ENCODE peak calls at places on chromosomes 6 and 20, in nine cellular contexts. One of them, this sample, is unnamed.

GRCh38 chr20:8424010-8424409 is 291.9 kb downstream of the PLCB1 start:
- DNase-seq in neural crest cell: no peak
- DNase-seq in heart right ventricle: no peak
- DNase-seq in GM13977: no peak
- DNase-seq in lower lobe of right lung: no peak
- DNase-seq in fibroblast of pulmonary artery: peak
- DNase-seq in nephron progenitor cell: no peak
- DNase-seq in Peyer's patch: no peak
- DNase-seq in endothelial cell of umbilical vein: no peak
- DNase-seq in this sample: no peak

GRCh38 chr20:24619212-24619611 is 149.8 kb downstream of the SYNDIG1 start:
- DNase-seq in Peyer's patch: no peak
- DNase-seq in fibroblast of pulmonary artery: no peak
- DNase-seq in lower lobe of right lung: no peak
- DNase-seq in heart right ventricle: no peak
- DNase-seq in GM13977: no peak
- DNase-seq in endothelial cell of umbilical vein: no peak
- DNase-seq in neural crest cell: no peak
- DNase-seq in nephron progenitor cell: no peak
- DNase-seq in this sample: no peak

GRCh38 chr6:45419574-45420082 is 41.9 kb upstream of the SUPT3H start:
- DNase-seq in heart right ventricle: peak
- DNase-seq in Peyer's patch: peak
- DNase-seq in neural crest cell: peak
- DNase-seq in lower lobe of right lung: peak
- DNase-seq in GM13977: peak
- DNase-seq in endothelial cell of umbilical vein: peak
- DNase-seq in nephron progenitor cell: peak
- DNase-seq in fibroblast of pulmonary artery: peak
- DNase-seq in this sample: peak

GRCh38 chr6:115404451-115404850 is 656.2 kb downstream of the FRK start:
- DNase-seq in endothelial cell of umbilical vein: no peak
- DNase-seq in nephron progenitor cell: no peak
- DNase-seq in GM13977: no peak
- DNase-seq in neural crest cell: no peak
- DNase-seq in heart right ventricle: no peak
- DNase-seq in lower lobe of right lung: no peak
- DNase-seq in Peyer's patch: no peak
- DNase-seq in fibroblast of pulmonary artery: no peak
- DNase-seq in this sample: no peak

GRCh38 chr20:63082939-63083735 is 76.4 kb upstream of the BHLHE23 start:
- DNase-seq in endothelial cell of umbilical vein: no peak
- DNase-seq in neural crest cell: no peak
- DNase-seq in lower lobe of right lung: peak
- DNase-seq in Peyer's patch: no peak
- DNase-seq in heart right ventricle: peak
- DNase-seq in fibroblast of pulmonary artery: no peak
- DNase-seq in GM13977: no peak
- DNase-seq in nephron progenitor cell: no peak
- DNase-seq in this sample: no peak

GRCh38 chr20:12575352-12576095 is 433.2 kb upstream of the SPTLC3 start:
- DNase-seq in fibroblast of pulmonary artery: no peak
- DNase-seq in Peyer's patch: peak
- DNase-seq in nephron progenitor cell: no peak
- DNase-seq in neural crest cell: no peak
- DNase-seq in endothelial cell of umbilical vein: no peak
- DNase-seq in GM13977: no peak
- DNase-seq in heart right ventricle: peak
- DNase-seq in lower lobe of right lung: peak
- DNase-seq in this sample: no peak

GRCh38 chr6:150208606-150209352 is 65.9 kb downstream of the PPP1R14C start:
- DNase-seq in heart right ventricle: no peak
- DNase-seq in GM13977: no peak
- DNase-seq in endothelial cell of umbilical vein: no peak
- DNase-seq in neural crest cell: no peak
- DNase-seq in Peyer's patch: no peak
- DNase-seq in nephron progenitor cell: no peak
- DNase-seq in lower lobe of right lung: no peak
- DNase-seq in fibroblast of pulmonary artery: no peak
- DNase-seq in this sample: no peak

GRCh38 chr6:7540595-7540994 is 876 bp upstream of the DSP start:
- DNase-seq in Peyer's patch: no peak
- DNase-seq in neural crest cell: no peak
- DNase-seq in nephron progenitor cell: peak
- DNase-seq in lower lobe of right lung: peak
- DNase-seq in GM13977: peak
- DNase-seq in fibroblast of pulmonary artery: no peak
- DNase-seq in heart right ventricle: peak
- DNase-seq in endothelial cell of umbilical vein: no peak
- DNase-seq in this sample: no peak

GRCh38 chr20:38119446-38119845 is 45.6 kb downstream of the TGM2 start:
- DNase-seq in neural crest cell: no peak
- DNase-seq in endothelial cell of umbilical vein: no peak
- DNase-seq in lower lobe of right lung: no peak
- DNase-seq in GM13977: no peak
- DNase-seq in Peyer's patch: peak
- DNase-seq in nephron progenitor cell: no peak
- DNase-seq in fibroblast of pulmonary artery: no peak
- DNase-seq in heart right ventricle: no peak
- DNase-seq in this sample: no peak

GRCh38 chr6:8947900-8948299 is 512.6 kb upstream of the SLC35B3 start:
- DNase-seq in nephron progenitor cell: no peak
- DNase-seq in endothelial cell of umbilical vein: no peak
- DNase-seq in neural crest cell: no peak
- DNase-seq in Peyer's patch: no peak
- DNase-seq in lower lobe of right lung: no peak
- DNase-seq in heart right ventricle: no peak
- DNase-seq in fibroblast of pulmonary artery: no peak
- DNase-seq in GM13977: no peak
- DNase-seq in this sample: no peak

GRCh38 chr20:50304883-50305635 is 114.4 kb downstream of the CEBPB start:
- DNase-seq in neural crest cell: no peak
- DNase-seq in Peyer's patch: peak
- DNase-seq in nephron progenitor cell: no peak
- DNase-seq in heart right ventricle: peak
- DNase-seq in lower lobe of right lung: peak
- DNase-seq in fibroblast of pulmonary artery: peak
- DNase-seq in endothelial cell of umbilical vein: no peak
- DNase-seq in GM13977: no peak
- DNase-seq in this sample: no peak

GRCh38 chr6:160431231-160431630 is 83.1 kb downstream of the SLC22A3 start:
- DNase-seq in Peyer's patch: peak
- DNase-seq in lower lobe of right lung: no peak
- DNase-seq in neural crest cell: no peak
- DNase-seq in fibroblast of pulmonary artery: peak
- DNase-seq in GM13977: no peak
- DNase-seq in endothelial cell of umbilical vein: no peak
- DNase-seq in nephron progenitor cell: no peak
- DNase-seq in heart right ventricle: peak
- DNase-seq in this sample: no peak

GRCh38 chr20:45372646-45373352 is 5.3 kb downstream of the TP53TG5 start:
- DNase-seq in heart right ventricle: peak
- DNase-seq in lower lobe of right lung: peak
- DNase-seq in neural crest cell: no peak
- DNase-seq in fibroblast of pulmonary artery: no peak
- DNase-seq in nephron progenitor cell: no peak
- DNase-seq in endothelial cell of umbilical vein: peak
- DNase-seq in Peyer's patch: no peak
- DNase-seq in GM13977: no peak
- DNase-seq in this sample: no peak

GRCh38 chr6:149221774-149222070 is 95.8 kb upstream of the TAB2 start:
- DNase-seq in endothelial cell of umbilical vein: no peak
- DNase-seq in nephron progenitor cell: no peak
- DNase-seq in heart right ventricle: no peak
- DNase-seq in fibroblast of pulmonary artery: peak
- DNase-seq in neural crest cell: no peak
- DNase-seq in GM13977: no peak
- DNase-seq in lower lobe of right lung: no peak
- DNase-seq in Peyer's patch: no peak
- DNase-seq in this sample: no peak

GRCh38 chr20:39206899-39207564 is 244.9 kb downstream of the DHX35 start:
- DNase-seq in Peyer's patch: no peak
- DNase-seq in lower lobe of right lung: no peak
- DNase-seq in neural crest cell: no peak
- DNase-seq in nephron progenitor cell: no peak
- DNase-seq in fibroblast of pulmonary artery: no peak
- DNase-seq in heart right ventricle: no peak
- DNase-seq in endothelial cell of umbilical vein: no peak
- DNase-seq in GM13977: no peak
- DNase-seq in this sample: no peak

DNA sequence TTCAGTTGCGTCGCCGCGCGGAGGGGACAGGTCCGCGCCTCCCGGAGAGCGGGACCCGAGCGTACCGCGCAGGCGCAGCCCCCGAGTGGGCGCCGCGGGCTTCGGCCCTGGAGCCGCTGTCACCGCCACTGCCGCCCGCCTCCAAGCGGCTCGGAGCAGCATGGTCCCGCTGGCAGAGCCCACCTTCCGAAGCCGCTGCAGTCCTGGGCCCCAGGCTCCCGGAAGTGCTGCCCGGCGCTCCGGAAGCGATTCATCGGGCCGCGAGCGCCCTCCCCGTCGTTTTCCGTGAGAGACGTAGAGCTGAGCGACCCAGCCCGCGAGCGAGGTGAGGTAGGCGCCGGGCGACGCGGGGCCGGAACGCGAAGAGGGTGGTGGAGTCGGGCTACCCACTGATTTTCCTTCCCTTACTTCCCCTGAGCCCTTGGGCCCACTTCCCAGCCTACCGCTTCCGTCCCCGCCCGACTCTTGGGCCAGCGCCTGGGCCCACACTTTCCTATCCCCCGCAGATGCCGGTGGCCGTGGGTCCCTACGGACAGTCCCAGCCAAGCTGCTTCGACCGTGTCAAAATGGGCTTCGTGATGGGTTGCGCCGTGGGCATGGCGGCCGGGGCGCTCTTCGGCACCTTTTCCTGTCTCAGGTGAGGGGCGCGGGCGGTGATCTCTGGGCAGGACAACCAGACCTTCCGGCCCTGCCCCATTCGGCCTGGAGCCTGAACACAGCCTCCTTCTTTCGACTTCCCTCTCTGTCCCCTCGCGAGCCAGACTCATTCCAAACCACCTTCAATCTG is at the start of the genes NFS1 and ROMO1:
- DNase-seq in endothelial cell of umbilical vein: peak
- DNase-seq in lower lobe of right lung: peak
- DNase-seq in GM13977: peak
- DNase-seq in nephron progenitor cell: peak
- DNase-seq in Peyer's patch: peak
- DNase-seq in fibroblast of pulmonary artery: peak
- DNase-seq in neural crest cell: peak
- DNase-seq in heart right ventricle: peak
- DNase-seq in this sample: peak
- TF ChIP-seq CTCF in endothelial cell of umbilical vein: peak
- TF ChIP-seq CTCF in lower lobe of right lung: peak
- TF ChIP-seq CTCF in GM13977: peak
- TF ChIP-seq CTCF in nephron progenitor cell: no peak
- TF ChIP-seq CTCF in Peyer's patch: no peak
- TF ChIP-seq CTCF in fibroblast of pulmonary artery: no peak
- TF ChIP-seq CTCF in neural crest cell: peak
- TF ChIP-seq CTCF in heart right ventricle: no peak
- TF ChIP-seq CTCF in this sample: peak

DNA sequence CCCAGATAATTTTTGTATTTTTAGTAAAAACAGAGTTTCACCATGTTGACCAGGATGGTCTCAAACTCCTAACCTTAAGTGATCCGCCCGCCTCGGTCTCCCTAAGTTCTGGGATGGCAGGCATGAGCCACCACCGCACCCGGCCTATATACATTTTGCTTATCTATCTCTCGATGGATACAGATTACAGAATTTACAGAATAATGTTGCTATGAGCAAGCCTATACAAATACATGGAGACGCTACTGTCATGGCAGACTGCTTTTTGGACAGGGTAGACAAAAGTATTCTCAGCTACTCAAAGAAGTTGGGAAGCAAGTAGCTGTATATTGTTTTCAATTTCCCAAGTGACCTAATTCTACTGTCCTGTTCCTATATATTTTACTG is 1.6 kb downstream of the HSPA1L start:
- DNase-seq in Peyer's patch: no peak
- DNase-seq in GM13977: no peak
- DNase-seq in heart right ventricle: no peak
- DNase-seq in fibroblast of pulmonary artery: no peak
- DNase-seq in lower lobe of right lung: peak
- DNase-seq in nephron progenitor cell: no peak
- DNase-seq in neural crest cell: no peak
- DNase-seq in endothelial cell of umbilical vein: no peak
- DNase-seq in this sample: no peak
- TF ChIP-seq CTCF in Peyer's patch: no peak
- TF ChIP-seq CTCF in GM13977: no peak
- TF ChIP-seq CTCF in heart right ventricle: no peak
- TF ChIP-seq CTCF in fibroblast of pulmonary artery: no peak
- TF ChIP-seq CTCF in lower lobe of right lung: no peak
- TF ChIP-seq CTCF in nephron progenitor cell: no peak
- TF ChIP-seq CTCF in neural crest cell: no peak
- TF ChIP-seq CTCF in endothelial cell of umbilical vein: no peak
- TF ChIP-seq CTCF in this sample: no peak

GRCh38 chr20:46820682-46821081 is 74.0 kb upstream of the EYA2 start:
- DNase-seq in nephron progenitor cell: no peak
- DNase-seq in lower lobe of right lung: no peak
- DNase-seq in Peyer's patch: no peak
- DNase-seq in GM13977: no peak
- DNase-seq in endothelial cell of umbilical vein: no peak
- DNase-seq in fibroblast of pulmonary artery: no peak
- DNase-seq in neural crest cell: no peak
- DNase-seq in heart right ventricle: no peak
- DNase-seq in this sample: no peak
- TF ChIP-seq CTCF in nephron progenitor cell: no peak
- TF ChIP-seq CTCF in lower lobe of right lung: no peak
- TF ChIP-seq CTCF in Peyer's patch: no peak
- TF ChIP-seq CTCF in GM13977: no peak
- TF ChIP-seq CTCF in endothelial cell of umbilical vein: no peak
- TF ChIP-seq CTCF in fibroblast of pulmonary artery: no peak
- TF ChIP-seq CTCF in neural crest cell: no peak
- TF ChIP-seq CTCF in heart right ventricle: no peak
- TF ChIP-seq CTCF in this sample: no peak

GRCh38 chr6:130761286-130761685 is 65.9 kb upstream of the SMLR1 start:
- DNase-seq in nephron progenitor cell: no peak
- DNase-seq in GM13977: no peak
- DNase-seq in Peyer's patch: no peak
- DNase-seq in fibroblast of pulmonary artery: no peak
- DNase-seq in neural crest cell: no peak
- DNase-seq in lower lobe of right lung: no peak
- DNase-seq in endothelial cell of umbilical vein: no peak
- DNase-seq in heart right ventricle: no peak
- DNase-seq in this sample: no peak

GRCh38 chr6:130758818-130759217 is 68.4 kb upstream of the SMLR1 start:
- DNase-seq in GM13977: no peak
- DNase-seq in lower lobe of right lung: no peak
- DNase-seq in nephron progenitor cell: no peak
- DNase-seq in Peyer's patch: no peak
- DNase-seq in heart right ventricle: no peak
- DNase-seq in endothelial cell of umbilical vein: no peak
- DNase-seq in neural crest cell: no peak
- DNase-seq in fibroblast of pulmonary artery: no peak
- DNase-seq in this sample: no peak

GRCh38 chr6:130755368-130756034 is 71.7 kb upstream of the SMLR1 start:
- DNase-seq in Peyer's patch: no peak
- DNase-seq in neural crest cell: no peak
- DNase-seq in endothelial cell of umbilical vein: no peak
- DNase-seq in fibroblast of pulmonary artery: no peak
- DNase-seq in GM13977: no peak
- DNase-seq in heart right ventricle: no peak
- DNase-seq in nephron progenitor cell: no peak
- DNase-seq in lower lobe of right lung: no peak
- DNase-seq in this sample: no peak

GRCh38 chr6:130756836-130757235 is 70.4 kb upstream of the SMLR1 start:
- DNase-seq in Peyer's patch: no peak
- DNase-seq in fibroblast of pulmonary artery: no peak
- DNase-seq in lower lobe of right lung: no peak
- DNase-seq in heart right ventricle: no peak
- DNase-seq in GM13977: no peak
- DNase-seq in nephron progenitor cell: no peak
- DNase-seq in endothelial cell of umbilical vein: no peak
- DNase-seq in neural crest cell: no peak
- DNase-seq in this sample: no peak

GRCh38 chr6:130760006-130760405 is 67.2 kb upstream of the SMLR1 start:
- DNase-seq in Peyer's patch: no peak
- DNase-seq in neural crest cell: peak
- DNase-seq in GM13977: no peak
- DNase-seq in endothelial cell of umbilical vein: peak
- DNase-seq in fibroblast of pulmonary artery: peak
- DNase-seq in nephron progenitor cell: no peak
- DNase-seq in heart right ventricle: no peak
- DNase-seq in lower lobe of right lung: no peak
- DNase-seq in this sample: no peak
- TF ChIP-seq CTCF in Peyer's patch: peak
- TF ChIP-seq CTCF in neural crest cell: peak
- TF ChIP-seq CTCF in GM13977: peak
- TF ChIP-seq CTCF in endothelial cell of umbilical vein: peak
- TF ChIP-seq CTCF in fibroblast of pulmonary artery: peak
- TF ChIP-seq CTCF in nephron progenitor cell: peak
- TF ChIP-seq CTCF in heart right ventricle: no peak
- TF ChIP-seq CTCF in lower lobe of right lung: peak
- TF ChIP-seq CTCF in this sample: no peak